ENCODE peak calls at places on chromosome X, in five cellular contexts. F is testis, Q is stomach, L is breast epithelium, B is ovary. Z is an unnamed sample.

GRCh38 chrX:102659790-102660757 is 8.8 kb downstream of the GPRASP1 start:
- DNase-seq in L (peak), B (peak), Q (peak), F (peak), Z (no peak)

GRCh38 chrX:7191681-7192110 is 43.7 kb upstream of the PUDP start:
- DNase-seq in F (no peak), Q (no peak), L (no peak), B (no peak), Z (no peak)

GRCh38 chrX:105635794-105636193 is 186.5 kb upstream of the NRK start:
- DNase-seq in Q (no peak), B (no peak), L (no peak), F (no peak), Z (no peak)

GRCh38 chrX:122055979-122056715 is 1008.7 kb downstream of the GLUD2 start:
- DNase-seq in Q (no peak), L (no peak), F (no peak), B (no peak), Z (no peak)

GRCh38 chrX:19810809-19811208 is 76.6 kb downstream of the SH3KBP1 start:
- DNase-seq in F (no peak), B (no peak), L (no peak), Q (no peak), Z (no peak)

GRCh38 chrX:1595711-1596060 is 4.3 kb downstream of the AKAP17A start:
- DNase-seq in L (no peak), F (no peak), B (no peak), Q (peak), Z (no peak)

GRCh38 chrX:40581333-40581910 is 652 bp downstream of the ATP6AP2 start:
- DNase-seq in F (no peak), L (no peak), Q (no peak), B (no peak), Z (no peak)

GRCh38 chrX:1341531-1342179 is 5.1 kb downstream of the IL3RA start:
- DNase-seq in Q (no peak), B (no peak), F (no peak), L (no peak), Z (no peak)

GRCh38 chrX:39613997-39614679 is 483.6 kb downstream of the BCOR start:
- DNase-seq in F (no peak), L (no peak), Q (no peak), B (no peak), Z (no peak)

GRCh38 chrX:12007881-12008280 is 130.4 kb upstream of the FRMPD4 start:
- DNase-seq in F (no peak), Q (no peak), B (no peak), L (no peak), Z (no peak)

GRCh38 chrX:19373034-19373891 is 29.5 kb downstream of the PDHA1 start:
- DNase-seq in L (no peak), B (no peak), F (no peak), Q (no peak), Z (no peak)

GRCh38 chrX:38409289-38409688 is 56.9 kb downstream of the OTC start:
- DNase-seq in B (no peak), L (no peak), F (no peak), Q (no peak), Z (no peak)

GRCh38 chrX:151801980-151802379 is 67.4 kb downstream of the CNGA2 start:
- DNase-seq in B (no peak), L (no peak), Q (no peak), F (no peak), Z (no peak)

GRCh38 chrX:78119521-78120227 is 15.6 kb downstream of the PGK1 start:
- DNase-seq in Q (no peak), F (no peak), L (no peak), B (no peak), Z (no peak)

GRCh38 chrX:147850875-147851274 is 60.8 kb upstream of the FMR1 start:
- DNase-seq in Q (no peak), B (no peak), L (no peak), F (no peak), Z (no peak)

GRCh38 chrX:39689374-39690104 is 408.2 kb downstream of the BCOR start:
- DNase-seq in L (no peak), F (no peak), Q (no peak), B (no peak), Z (no peak)

GRCh38 chrX:12419591-12419990 is 281.3 kb downstream of the FRMPD4 start:
- DNase-seq in Q (no peak), L (no peak), F (no peak), B (no peak), Z (no peak)

DNA sequence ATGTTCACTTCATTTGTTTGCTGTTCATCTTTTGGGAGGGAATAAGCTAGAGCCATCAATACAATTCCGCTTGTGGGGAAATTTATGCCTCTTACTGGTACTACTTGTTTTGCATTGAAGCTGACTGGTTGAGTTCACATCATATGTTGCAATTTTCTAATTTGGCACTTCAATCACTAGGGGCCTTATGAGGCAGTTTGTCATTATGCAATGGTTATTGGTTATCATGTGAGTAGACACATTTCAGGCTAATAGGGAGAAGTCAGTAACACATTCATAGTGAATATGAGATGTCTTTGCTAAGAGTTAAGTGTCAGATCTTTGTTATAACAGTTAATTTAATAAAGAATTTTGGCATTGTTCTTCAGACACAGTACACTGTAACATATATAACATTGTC is 5.0 kb downstream of the RPL36A start:
- DNase-seq in F (no peak), B (no peak), Q (no peak), L (no peak), Z (no peak)
- TF ChIP-seq POLR2A in F (no peak), B (no peak), Q (no peak), L (no peak), Z (no peak)

DNA sequence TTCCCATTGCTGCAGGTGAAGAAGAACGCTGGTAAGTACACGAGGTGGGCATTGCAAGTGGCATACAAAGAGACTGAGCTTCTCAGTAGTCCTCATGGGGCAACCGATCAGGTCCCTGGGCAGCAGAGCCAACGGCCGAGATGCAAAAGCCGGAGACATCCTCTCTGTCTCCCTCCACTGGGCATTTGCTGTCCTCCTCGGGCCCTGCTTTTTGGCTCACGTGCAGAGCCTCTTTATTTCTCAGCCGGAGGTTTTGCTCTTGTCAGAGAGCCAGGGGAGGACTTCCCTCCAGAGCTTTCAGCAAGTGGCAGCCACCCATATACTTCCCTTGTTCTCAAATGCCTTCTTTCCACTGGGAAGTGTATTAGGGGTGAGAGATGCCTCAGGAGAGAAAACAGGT is 18.0 kb downstream of the STARD8 start:
- DNase-seq in F (peak), Q (no peak), B (no peak), L (no peak), Z (no peak)
- TF ChIP-seq POLR2A in F (no peak), Q (no peak), B (no peak), L (no peak), Z (no peak)

DNA sequence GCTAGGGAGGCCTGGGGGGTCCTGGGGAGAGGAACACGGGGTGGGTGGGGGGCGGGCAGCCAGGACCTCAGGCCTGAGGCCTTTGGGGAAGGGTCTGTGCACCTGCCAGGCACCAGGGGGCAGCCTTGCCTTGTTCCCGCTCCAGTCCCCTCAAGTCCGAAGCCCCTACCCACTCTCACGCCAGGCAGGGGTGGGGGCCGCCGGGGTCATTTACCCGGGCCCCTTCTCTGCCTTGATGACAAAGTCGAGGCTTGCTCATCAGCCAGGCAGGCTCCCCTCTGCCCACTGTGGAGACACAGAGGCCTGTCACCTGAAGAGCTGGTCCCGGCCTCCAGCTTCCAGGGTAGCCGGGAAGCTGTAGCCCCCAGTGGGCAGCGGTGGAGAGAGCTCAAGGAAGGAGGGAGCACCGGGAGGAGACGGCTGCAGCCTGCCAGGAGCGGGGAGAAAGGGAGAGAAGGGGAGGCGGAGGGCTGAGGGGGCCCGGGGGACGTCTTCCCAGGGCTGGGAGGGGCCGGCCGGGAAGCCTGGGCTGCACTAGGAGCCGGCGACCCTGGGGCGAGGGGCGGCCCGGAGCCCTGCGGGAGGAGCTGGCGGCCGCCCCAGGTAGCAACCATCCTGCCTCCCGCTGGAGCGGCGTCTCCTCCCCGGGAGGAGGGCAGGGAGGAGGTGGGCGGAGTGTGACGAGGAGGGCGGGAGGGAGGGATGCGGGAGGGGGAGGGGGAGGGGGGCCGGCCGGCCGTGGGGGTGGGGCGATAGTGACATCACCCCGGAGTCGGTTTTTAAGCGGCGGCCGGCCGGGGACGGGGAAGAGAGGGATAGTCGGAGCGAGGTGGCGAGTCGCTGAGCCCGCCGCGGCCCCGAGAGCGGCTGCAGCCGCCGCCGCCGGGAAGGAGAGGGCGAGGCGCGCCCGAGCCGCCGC is at the start of gene SLC6A8:
- DNase-seq in F (peak), L (peak), Q (peak), B (peak), Z (peak)
- TF ChIP-seq POLR2A in F (no peak), L (no peak), Q (no peak), B (no peak), Z (peak)

GRCh38 chrX:45762699-45763647 is 562.3 kb upstream of the DIPK2B start:
- DNase-seq in Q (no peak), L (no peak), F (no peak), B (no peak), Z (no peak)
- TF ChIP-seq POLR2A in Q (no peak), L (no peak), F (no peak), B (no peak), Z (no peak)

DNA sequence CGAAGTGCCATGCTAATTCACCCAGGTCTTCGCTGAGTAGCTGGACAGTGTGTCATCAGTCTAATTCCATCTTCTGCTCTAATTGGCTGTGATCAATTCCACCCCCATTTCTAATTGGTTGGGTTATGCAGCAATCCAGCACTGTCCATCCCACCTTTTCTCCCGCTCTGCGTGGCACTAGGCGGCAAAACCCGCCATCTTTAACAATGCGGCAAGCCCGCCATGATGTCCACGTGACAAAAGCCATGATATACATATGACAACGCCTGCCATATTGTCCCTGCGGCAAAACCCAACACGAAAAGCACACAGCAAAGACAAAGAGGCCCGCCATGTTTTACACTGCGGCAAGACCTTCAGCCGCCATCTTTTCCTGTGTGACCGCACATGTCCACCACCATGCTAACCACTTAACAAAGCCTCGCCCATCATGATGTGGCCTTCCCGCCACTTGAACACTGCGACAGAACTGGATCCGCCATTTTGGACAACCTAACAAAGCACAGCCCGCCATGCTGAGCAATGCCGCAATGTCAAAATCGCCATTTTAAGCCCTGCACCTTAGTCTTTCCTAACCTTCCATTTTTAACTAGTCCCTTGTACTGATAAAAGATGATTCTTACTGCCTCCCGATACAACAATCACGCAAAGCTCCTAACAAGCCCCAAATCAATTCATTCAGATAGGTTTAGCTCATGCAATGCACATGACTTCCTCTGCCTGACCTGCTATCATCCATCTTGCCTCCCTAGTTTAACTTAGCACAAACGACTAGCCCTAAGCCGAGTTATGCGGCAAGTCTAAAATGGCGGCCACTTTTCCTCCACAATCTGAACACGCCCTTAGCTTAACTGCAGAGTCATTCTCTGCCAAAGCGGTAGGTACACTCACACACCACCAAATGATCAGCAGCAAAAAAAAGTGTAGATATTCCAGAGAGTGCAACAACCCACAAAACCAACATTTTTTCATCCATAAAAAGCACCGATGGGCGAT is 288.3 kb downstream of the CHIC1 start:
- DNase-seq in F (peak), B (peak), Q (peak), L (no peak), Z (no peak)
- TF ChIP-seq POLR2A in F (no peak), B (no peak), Q (no peak), L (no peak), Z (no peak)

DNA sequence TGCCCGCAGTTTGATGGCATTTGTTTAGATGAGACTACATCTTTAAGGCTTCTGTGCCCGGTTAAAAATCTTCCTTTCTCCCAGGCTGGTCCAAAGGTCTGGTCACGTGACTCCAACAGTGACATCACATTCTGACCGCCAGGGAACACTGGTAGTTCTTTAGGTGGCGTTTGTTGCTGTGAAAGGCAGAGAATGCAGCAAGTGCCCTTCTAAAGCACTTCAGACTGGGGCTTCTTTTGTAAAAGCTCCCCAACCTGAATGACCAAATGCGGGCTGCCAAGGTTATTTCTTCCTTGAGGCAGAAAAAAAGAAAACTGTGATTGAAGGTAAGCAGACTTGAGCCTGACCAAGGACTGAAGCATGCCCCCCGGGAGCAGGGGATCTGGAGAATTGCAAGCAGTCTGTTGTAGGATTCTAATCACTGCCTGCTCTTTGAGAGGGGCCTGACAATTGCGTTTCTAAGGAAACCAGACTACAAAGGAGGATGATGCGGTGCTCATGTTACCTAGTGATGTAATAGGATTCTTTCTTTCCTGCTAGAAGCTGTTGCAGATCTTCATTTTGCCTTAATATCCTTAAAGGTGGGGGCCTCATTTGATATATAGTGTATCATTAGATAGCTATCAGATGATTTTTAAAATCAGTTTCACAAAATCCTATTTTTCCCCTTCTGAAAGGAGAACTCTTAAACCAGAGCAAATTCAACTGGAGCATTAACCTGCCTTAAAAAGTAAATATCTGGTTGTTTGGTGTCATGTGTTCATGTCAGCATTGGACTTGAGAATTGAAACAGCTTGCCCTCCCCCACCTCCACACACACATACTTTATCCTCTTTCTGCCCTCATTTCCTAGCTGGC is 133.1 kb downstream of the AKAP4 start:
- DNase-seq in F (peak), Q (no peak), B (no peak), L (no peak), Z (no peak)
- TF ChIP-seq POLR2A in F (no peak), Q (no peak), B (no peak), L (no peak), Z (no peak)

GRCh38 chrX:109356684-109357083 is 125.2 kb downstream of the GUCY2F start:
- DNase-seq in L (no peak), B (no peak), F (no peak), Q (no peak), Z (no peak)

GRCh38 chrX:109360301-109360700 is 121.6 kb downstream of the GUCY2F start:
- DNase-seq in Q (no peak), B (no peak), L (no peak), F (no peak), Z (no peak)

GRCh38 chrX:109352121-109352556 is 129.7 kb downstream of the GUCY2F start:
- DNase-seq in F (peak), B (peak), L (no peak), Q (peak), Z (no peak)

GRCh38 chrX:109362101-109362500 is 119.8 kb downstream of the GUCY2F start:
- DNase-seq in B (no peak), Q (no peak), F (no peak), L (no peak), Z (no peak)

DNA sequence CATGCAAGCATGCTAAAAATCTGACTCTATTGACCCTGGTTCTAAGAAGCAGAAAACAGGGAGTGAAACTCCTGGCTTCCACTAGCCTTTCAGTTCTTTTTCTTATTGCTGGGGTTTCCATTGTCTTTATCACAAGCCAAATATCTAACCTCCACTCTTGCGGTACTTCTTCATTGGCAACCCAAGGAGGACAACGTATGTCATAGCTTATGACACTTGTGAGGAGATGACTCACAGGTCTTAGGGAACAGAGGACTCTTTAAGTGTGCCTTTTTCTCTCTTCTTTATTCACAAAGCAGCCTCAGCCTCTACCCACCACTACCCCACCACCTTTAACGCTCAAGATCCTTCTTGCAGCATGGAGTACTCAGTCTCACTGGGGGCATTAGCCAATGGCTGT is 124.2 kb downstream of the GUCY2F start:
- DNase-seq in B (no peak), Q (no peak), F (no peak), L (no peak), Z (no peak)
- TF ChIP-seq POLR2A in B (no peak), Q (no peak), F (no peak), L (no peak), Z (no peak)

GRCh38 chrX:148872881-148873280 is 372.5 kb downstream of the AFF2 start:
- DNase-seq in Q (no peak), F (no peak), L (no peak), B (no peak), Z (no peak)

GRCh38 chrX:148874621-148875020 is 374.2 kb downstream of the AFF2 start:
- DNase-seq in L (no peak), Q (no peak), B (no peak), F (no peak), Z (no peak)

DNA sequence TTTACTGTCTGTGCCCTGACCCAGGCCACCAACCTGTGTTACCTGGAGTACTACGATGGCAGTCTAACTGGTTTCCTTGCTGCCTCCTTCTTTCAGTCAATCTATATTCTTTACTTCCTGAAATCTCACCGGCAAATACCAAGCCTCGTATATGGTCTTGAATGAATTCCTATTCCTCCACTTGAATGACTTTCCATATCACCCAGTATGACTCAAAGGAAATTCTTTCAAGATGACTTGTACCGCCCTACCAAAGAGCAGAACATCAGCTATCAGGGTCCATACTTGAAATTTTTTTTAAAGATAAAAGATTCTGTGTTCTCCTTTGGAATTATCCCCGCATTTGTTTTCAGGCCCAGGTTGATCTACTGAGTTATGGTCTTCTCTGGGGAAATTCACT is 378.0 kb downstream of the AFF2 start:
- DNase-seq in F (no peak), Q (no peak), L (no peak), B (no peak), Z (no peak)
- TF ChIP-seq POLR2A in F (no peak), Q (no peak), L (no peak), B (no peak), Z (no peak)

GRCh38 chrX:43655961-43656494 is at the start of gene MAOA:
- DNase-seq in B (peak), L (peak), Q (peak), F (peak), Z (no peak)
- TF ChIP-seq POLR2A in B (peak), L (no peak), Q (no peak), F (no peak), Z (no peak)

GRCh38 chrX:65034641-65035450 is 58.6 kb upstream of the ZC4H2 start:
- DNase-seq in F (peak), L (peak), Q (peak), B (peak), Z (no peak)
- TF ChIP-seq POLR2A in F (no peak), L (no peak), Q (no peak), B (no peak), Z (no peak)